ENCODE peak calls at places on chromosomes 1 and 21, in ten cellular contexts. F, L, H, S, T, Y, U, A, E and C are unnamed samples.

GRCh38 chr21:43739648-43740435 is 20.9 kb downstream of the PDXK start:
- DNase-seq in F (no peak), L (no peak), H (peak; percentile 51), S (no peak), T (no peak), Y (no peak), U (no peak), A (no peak), E (no peak), C (no peak)

GRCh38 chr21:35509004-35509704 is 460.1 kb upstream of the RUNX1 start:
- DNase-seq in F (no peak), L (no peak), H (no peak), S (no peak), T (no peak), Y (no peak), U (no peak), A (no peak), E (no peak), C (no peak)

GRCh38 chr1:193537266-193538003 is 351.0 kb upstream of the B3GALT2 start:
- DNase-seq in F (peak; percentile 53), L (no peak), H (no peak), S (peak; percentile 87), T (no peak), Y (no peak), U (no peak), A (no peak), E (no peak), C (peak; percentile 22)

GRCh38 chr1:221093903-221094865 is 214.9 kb downstream of the HLX start:
- DNase-seq in F (no peak), L (no peak), H (no peak), S (no peak), T (no peak), Y (no peak), U (no peak), A (no peak), E (peak; percentile 9), C (no peak)

GRCh38 chr1:9984253-9984652 is 12.8 kb upstream of the RBP7 start:
- DNase-seq in F (no peak), L (no peak), H (no peak), S (no peak), T (no peak), Y (no peak), U (no peak), A (no peak), E (no peak), C (no peak)

GRCh38 chr1:220441211-220441610 is 86.7 kb upstream of the MARK1 start:
- DNase-seq in F (no peak), L (no peak), H (no peak), S (no peak), T (no peak), Y (no peak), U (no peak), A (no peak), E (no peak), C (no peak)

GRCh38 chr1:202951437-202951836 is 6.7 kb downstream of the ADIPOR1 start:
- DNase-seq in F (no peak), L (no peak), H (no peak), S (no peak), T (no peak), Y (no peak), U (no peak), A (no peak), E (no peak), C (no peak)

GRCh38 chr1:172286629-172287076 is 133.8 kb upstream of the C1orf105 start:
- DNase-seq in F (no peak), L (no peak), H (peak; percentile 26), S (no peak), T (peak; percentile 86), Y (peak; percentile 94), U (no peak), A (no peak), E (no peak), C (no peak)

GRCh38 chr1:220824031-220824989 is 37.6 kb downstream of the MTARC1 start:
- DNase-seq in F (no peak), L (no peak), H (no peak), S (no peak), T (peak; percentile 27), Y (no peak), U (no peak), A (no peak), E (no peak), C (no peak)

GRCh38 chr1:74513396-74513795 is 985 bp upstream of the LRRC53 start:
- DNase-seq in F (no peak), L (no peak), H (no peak), S (no peak), T (no peak), Y (no peak), U (no peak), A (no peak), E (no peak), C (no peak)

GRCh38 chr1:240804475-240804874 is 192.5 kb upstream of the GREM2 start:
- DNase-seq in F (no peak), L (no peak), H (no peak), S (no peak), T (peak; percentile 48), Y (no peak), U (no peak), A (no peak), E (no peak), C (no peak)

GRCh38 chr1:193120604-193121166 is 1.1 kb upstream of the CDC73 start:
- DNase-seq in F (no peak), L (no peak), H (no peak), S (no peak), T (no peak), Y (no peak), U (no peak), A (no peak), E (no peak), C (no peak)

GRCh38 chr1:242828199-242828598 is 303.7 kb upstream of the PLD5 start:
- DNase-seq in F (no peak), L (no peak), H (no peak), S (no peak), T (no peak), Y (no peak), U (no peak), A (no peak), E (no peak), C (no peak)

GRCh38 chr1:158552296-158552695 is 1.9 kb downstream of the OR6Y1 start:
- DNase-seq in F (no peak), L (no peak), H (no peak), S (no peak), T (no peak), Y (no peak), U (no peak), A (no peak), E (no peak), C (no peak)
- TF ChIP-seq CTCF in F (no peak), L (no peak), H (no peak), S (no peak), T (no peak), Y (no peak), U (no peak), A (no peak), E (no peak), C (no peak)

GRCh38 chr1:79681382-79681781 is 674.9 kb upstream of the ADGRL4 start:
- DNase-seq in F (no peak), L (no peak), H (no peak), S (no peak), T (no peak), Y (no peak), U (no peak), A (no peak), E (no peak), C (no peak)
- TF ChIP-seq CTCF in F (no peak), L (no peak), H (no peak), S (no peak), T (no peak), Y (no peak), U (no peak), A (no peak), E (no peak), C (no peak)

DNA sequence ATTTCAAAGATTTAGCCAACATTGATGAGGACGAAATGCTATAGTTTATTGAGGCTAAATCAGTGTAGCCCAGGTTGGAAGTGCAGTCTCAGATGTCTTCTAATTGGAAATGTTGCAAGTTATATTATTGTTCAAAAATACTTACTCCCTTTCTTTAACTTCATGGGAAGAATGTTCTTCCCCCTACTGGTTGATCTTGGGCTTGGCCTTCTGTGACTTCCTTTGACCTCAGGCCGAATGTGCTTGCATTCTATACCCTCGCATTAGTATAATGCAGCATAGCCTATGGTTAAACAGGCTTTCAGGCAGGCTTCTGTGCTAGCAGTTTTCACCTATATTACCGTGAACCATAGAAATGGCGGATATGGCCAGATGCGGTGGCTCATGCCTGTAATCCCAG is 77.3 kb downstream of the RPE65 start:
- DNase-seq in F (no peak), L (no peak), H (no peak), S (no peak), T (no peak), Y (no peak), U (no peak), A (no peak), E (no peak), C (no peak)
- TF ChIP-seq CTCF in F (no peak), L (no peak), H (no peak), S (no peak), T (no peak), Y (no peak), U (no peak), A (no peak), E (no peak), C (no peak)

GRCh38 chr1:121519042-121519755 is 334.4 kb downstream of the SRGAP2C start:
- DNase-seq in F (no peak), L (peak; percentile 49), H (peak; percentile 70), S (peak; percentile 86), T (no peak), Y (no peak), U (peak; percentile 58), A (peak; percentile 7), E (peak; percentile 74), C (no peak)
- TF ChIP-seq CTCF in F (no peak), L (no peak), H (no peak), S (no peak), T (no peak), Y (no peak), U (no peak), A (no peak), E (no peak), C (no peak)

GRCh38 chr1:30354410-30354809 is 369.0 kb downstream of the MATN1 start:
- DNase-seq in F (no peak), L (no peak), H (no peak), S (no peak), T (no peak), Y (no peak), U (no peak), A (no peak), E (no peak), C (no peak)
- TF ChIP-seq CTCF in F (no peak), L (no peak), H (no peak), S (no peak), T (no peak), Y (no peak), U (no peak), A (no peak), E (no peak), C (no peak)